ENCODE peak calls at places on chromosomes 5 and 9, in nine cellular contexts. One of them, this sample, is unnamed. For H3K4me1, the result is how much of the 10 kb centered on the place peaks cover.

GRCh38 chr9:88528356-88528755 is 6.6 kb upstream of the NXNL2 start:
- DNase-seq in sigmoid colon: no peak
- DNase-seq in CD4-positive, CD25-positive, alpha-beta regulatory T cell: no peak
- DNase-seq in neuronal stem cell: no peak
- DNase-seq in lung: no peak
- DNase-seq in heart left ventricle: no peak
- DNase-seq in IMR-90: peak
- DNase-seq in HCT116: no peak
- DNase-seq in transverse colon: no peak
- DNase-seq in this sample: peak

GRCh38 chr5:149756354-149756753 is 26.2 kb downstream of the PPARGC1B start:
- DNase-seq in sigmoid colon: no peak
- DNase-seq in CD4-positive, CD25-positive, alpha-beta regulatory T cell: no peak
- DNase-seq in neuronal stem cell: no peak
- DNase-seq in lung: no peak
- DNase-seq in heart left ventricle: no peak
- DNase-seq in IMR-90: no peak
- DNase-seq in HCT116: no peak
- DNase-seq in transverse colon: no peak
- DNase-seq in this sample: no peak

GRCh38 chr9:89419978-89420394 is 77.9 kb downstream of the SEMA4D start:
- DNase-seq in sigmoid colon: peak
- DNase-seq in CD4-positive, CD25-positive, alpha-beta regulatory T cell: no peak
- DNase-seq in neuronal stem cell: no peak
- DNase-seq in lung: no peak
- DNase-seq in heart left ventricle: no peak
- DNase-seq in IMR-90: no peak
- DNase-seq in HCT116: no peak
- DNase-seq in transverse colon: no peak
- DNase-seq in this sample: no peak

GRCh38 chr5:151598984-151599383 is 7.9 kb upstream of the FAT2 start:
- DNase-seq in sigmoid colon: no peak
- DNase-seq in CD4-positive, CD25-positive, alpha-beta regulatory T cell: no peak
- DNase-seq in neuronal stem cell: no peak
- DNase-seq in lung: no peak
- DNase-seq in heart left ventricle: no peak
- DNase-seq in IMR-90: no peak
- DNase-seq in HCT116: no peak
- DNase-seq in transverse colon: no peak
- DNase-seq in this sample: no peak

GRCh38 chr9:30250872-30251271 is 2133.6 kb upstream of the ACO1 start:
- DNase-seq in sigmoid colon: no peak
- DNase-seq in CD4-positive, CD25-positive, alpha-beta regulatory T cell: no peak
- DNase-seq in neuronal stem cell: no peak
- DNase-seq in lung: no peak
- DNase-seq in heart left ventricle: no peak
- DNase-seq in IMR-90: no peak
- DNase-seq in HCT116: no peak
- DNase-seq in transverse colon: no peak
- DNase-seq in this sample: no peak

GRCh38 chr5:25091917-25092316 is 447.1 kb upstream of the CDH10 start:
- DNase-seq in sigmoid colon: no peak
- DNase-seq in CD4-positive, CD25-positive, alpha-beta regulatory T cell: no peak
- DNase-seq in neuronal stem cell: no peak
- DNase-seq in lung: no peak
- DNase-seq in heart left ventricle: no peak
- DNase-seq in IMR-90: no peak
- DNase-seq in HCT116: no peak
- DNase-seq in transverse colon: no peak
- DNase-seq in this sample: no peak

GRCh38 chr9:28120241-28121025 is 547.2 kb upstream of the C9orf72 start:
- DNase-seq in sigmoid colon: no peak
- DNase-seq in CD4-positive, CD25-positive, alpha-beta regulatory T cell: no peak
- DNase-seq in neuronal stem cell: peak
- DNase-seq in lung: no peak
- DNase-seq in heart left ventricle: no peak
- DNase-seq in IMR-90: no peak
- DNase-seq in HCT116: no peak
- DNase-seq in transverse colon: no peak
- DNase-seq in this sample: no peak

GRCh38 chr5:141713616-141714309 is 31.7 kb upstream of the ARAP3 start:
- DNase-seq in sigmoid colon: no peak
- DNase-seq in CD4-positive, CD25-positive, alpha-beta regulatory T cell: no peak
- DNase-seq in neuronal stem cell: no peak
- DNase-seq in lung: no peak
- DNase-seq in heart left ventricle: no peak
- DNase-seq in IMR-90: no peak
- DNase-seq in HCT116: no peak
- DNase-seq in transverse colon: no peak
- DNase-seq in this sample: no peak

GRCh38 chr9:78572266-78572665 is 275.3 kb downstream of the PSAT1 start:
- DNase-seq in sigmoid colon: no peak
- DNase-seq in CD4-positive, CD25-positive, alpha-beta regulatory T cell: no peak
- DNase-seq in neuronal stem cell: no peak
- DNase-seq in lung: no peak
- DNase-seq in heart left ventricle: no peak
- DNase-seq in IMR-90: no peak
- DNase-seq in HCT116: no peak
- DNase-seq in transverse colon: no peak
- DNase-seq in this sample: no peak

GRCh38 chr9:2729721-2730120 is 12.4 kb downstream of the KCNV2 start:
- DNase-seq in sigmoid colon: no peak
- DNase-seq in CD4-positive, CD25-positive, alpha-beta regulatory T cell: no peak
- DNase-seq in neuronal stem cell: no peak
- DNase-seq in lung: no peak
- DNase-seq in heart left ventricle: no peak
- DNase-seq in IMR-90: peak
- DNase-seq in HCT116: no peak
- DNase-seq in transverse colon: no peak
- DNase-seq in this sample: peak

GRCh38 chr9:116697887-116698286 is 10.8 kb downstream of the TRIM32 start:
- DNase-seq in sigmoid colon: no peak
- DNase-seq in CD4-positive, CD25-positive, alpha-beta regulatory T cell: no peak
- DNase-seq in neuronal stem cell: no peak
- DNase-seq in lung: no peak
- DNase-seq in heart left ventricle: no peak
- DNase-seq in IMR-90: no peak
- DNase-seq in HCT116: no peak
- DNase-seq in transverse colon: no peak
- DNase-seq in this sample: no peak

GRCh38 chr9:12903316-12903715 is 128.5 kb downstream of the LURAP1L start:
- DNase-seq in sigmoid colon: no peak
- DNase-seq in CD4-positive, CD25-positive, alpha-beta regulatory T cell: no peak
- DNase-seq in neuronal stem cell: no peak
- DNase-seq in lung: no peak
- DNase-seq in heart left ventricle: no peak
- DNase-seq in IMR-90: no peak
- DNase-seq in HCT116: no peak
- DNase-seq in transverse colon: no peak
- DNase-seq in this sample: no peak

GRCh38 chr5:15003511-15003920 is 131.9 kb upstream of the ANKH start:
- DNase-seq in sigmoid colon: peak
- DNase-seq in CD4-positive, CD25-positive, alpha-beta regulatory T cell: peak
- DNase-seq in neuronal stem cell: peak
- DNase-seq in lung: peak
- DNase-seq in heart left ventricle: peak
- DNase-seq in IMR-90: peak
- DNase-seq in HCT116: peak
- DNase-seq in transverse colon: peak
- DNase-seq in this sample: peak

DNA sequence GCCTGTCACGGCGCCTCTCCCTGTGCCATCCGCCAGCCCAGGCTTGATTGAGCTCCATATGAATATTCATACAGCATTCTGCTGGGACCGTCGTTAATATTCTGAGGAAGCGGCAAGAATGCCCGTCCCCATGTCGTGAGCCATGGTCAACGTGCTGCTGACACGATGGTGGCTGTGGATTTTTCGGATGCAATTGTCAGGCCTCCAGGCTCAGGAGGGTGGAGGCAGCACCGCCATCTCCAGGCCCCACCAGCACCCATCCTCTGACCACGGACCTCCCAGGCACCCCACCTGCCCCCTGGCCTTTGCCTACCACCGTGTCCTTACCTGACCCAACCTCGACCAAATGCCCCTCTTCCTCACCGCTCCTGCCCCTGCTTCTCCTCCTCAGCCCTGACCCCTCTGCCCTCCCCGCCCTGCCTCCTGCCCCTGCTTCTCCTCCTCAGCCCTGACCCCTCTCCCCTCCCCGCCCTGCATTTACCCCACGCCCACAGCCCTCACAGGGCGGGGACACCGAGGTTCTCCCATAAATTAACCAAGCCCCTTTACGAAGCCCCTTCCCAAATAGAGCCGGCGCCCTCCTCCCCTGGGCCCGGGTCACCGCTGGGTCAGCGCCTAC is 9.9 kb downstream of the TMEM250 start:
- DNase-seq in sigmoid colon: no peak
- DNase-seq in CD4-positive, CD25-positive, alpha-beta regulatory T cell: no peak
- DNase-seq in neuronal stem cell: no peak
- DNase-seq in lung: no peak
- DNase-seq in heart left ventricle: no peak
- DNase-seq in IMR-90: no peak
- DNase-seq in HCT116: no peak
- DNase-seq in transverse colon: no peak
- DNase-seq in this sample: no peak
- H3K4me1 ChIP-seq in sigmoid colon: under half
- H3K4me1 ChIP-seq in CD4-positive, CD25-positive, alpha-beta regulatory T cell: half or more
- H3K4me1 ChIP-seq in neuronal stem cell: under half
- H3K4me1 ChIP-seq in lung: under half
- H3K4me1 ChIP-seq in heart left ventricle: under half
- H3K4me1 ChIP-seq in IMR-90: under half
- H3K4me1 ChIP-seq in HCT116: half or more
- H3K4me1 ChIP-seq in transverse colon: under half
- H3K4me1 ChIP-seq in this sample: under half

DNA sequence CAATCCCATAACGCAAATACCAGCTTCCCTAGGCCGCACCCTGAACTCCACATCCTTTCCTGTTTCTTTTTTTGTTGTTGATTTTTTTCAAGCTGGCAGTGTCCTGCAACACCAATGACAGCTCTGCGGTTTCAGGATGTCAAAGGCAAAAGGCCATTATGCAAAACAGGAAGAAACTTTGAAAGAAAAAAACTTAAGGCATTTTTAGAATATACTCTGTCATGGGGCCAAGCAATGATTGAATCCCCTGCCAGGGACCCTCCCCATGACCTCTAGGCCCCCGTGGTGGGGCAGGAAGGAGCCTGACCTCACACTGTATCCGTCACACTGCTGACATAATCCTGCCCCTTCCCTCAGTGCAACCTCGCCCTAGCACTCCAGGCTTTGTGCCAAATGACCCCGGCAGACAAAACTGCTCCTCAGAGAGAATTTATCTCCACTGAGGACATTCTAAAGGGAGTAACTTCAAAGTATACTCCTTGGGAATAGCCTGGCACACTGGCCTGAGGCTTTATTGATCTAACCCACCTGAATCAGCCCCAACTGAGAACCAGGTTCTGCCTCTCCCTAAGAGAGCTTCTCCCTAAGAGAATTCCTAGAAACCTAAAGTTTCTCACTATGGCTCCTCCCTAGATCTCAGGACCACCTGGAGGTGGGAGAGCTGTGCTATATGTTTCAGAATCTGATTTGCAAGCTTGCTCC is 7.9 kb downstream of the B4GALT1 start:
- DNase-seq in sigmoid colon: peak
- DNase-seq in CD4-positive, CD25-positive, alpha-beta regulatory T cell: no peak
- DNase-seq in neuronal stem cell: no peak
- DNase-seq in lung: peak
- DNase-seq in heart left ventricle: peak
- DNase-seq in IMR-90: peak
- DNase-seq in HCT116: no peak
- DNase-seq in transverse colon: peak
- DNase-seq in this sample: peak
- H3K4me1 ChIP-seq in sigmoid colon: under half
- H3K4me1 ChIP-seq in CD4-positive, CD25-positive, alpha-beta regulatory T cell: half or more
- H3K4me1 ChIP-seq in neuronal stem cell: under half
- H3K4me1 ChIP-seq in lung: half or more
- H3K4me1 ChIP-seq in heart left ventricle: under half
- H3K4me1 ChIP-seq in IMR-90: half or more
- H3K4me1 ChIP-seq in HCT116: half or more
- H3K4me1 ChIP-seq in transverse colon: half or more
- H3K4me1 ChIP-seq in this sample: half or more

GRCh38 chr9:70408393-70409040 is 5.9 kb downstream of the KLF9 start:
- DNase-seq in sigmoid colon: peak
- DNase-seq in CD4-positive, CD25-positive, alpha-beta regulatory T cell: no peak
- DNase-seq in neuronal stem cell: no peak
- DNase-seq in lung: no peak
- DNase-seq in heart left ventricle: no peak
- DNase-seq in IMR-90: no peak
- DNase-seq in HCT116: no peak
- DNase-seq in transverse colon: no peak
- DNase-seq in this sample: no peak
- H3K4me1 ChIP-seq in sigmoid colon: under half
- H3K4me1 ChIP-seq in CD4-positive, CD25-positive, alpha-beta regulatory T cell: half or more
- H3K4me1 ChIP-seq in neuronal stem cell: under half
- H3K4me1 ChIP-seq in lung: under half
- H3K4me1 ChIP-seq in heart left ventricle: under half
- H3K4me1 ChIP-seq in IMR-90: under half
- H3K4me1 ChIP-seq in HCT116: under half
- H3K4me1 ChIP-seq in transverse colon: half or more
- H3K4me1 ChIP-seq in this sample: under half

GRCh38 chr9:23768861-23769260 is 57.2 kb downstream of the ELAVL2 start:
- DNase-seq in sigmoid colon: no peak
- DNase-seq in CD4-positive, CD25-positive, alpha-beta regulatory T cell: no peak
- DNase-seq in neuronal stem cell: no peak
- DNase-seq in lung: no peak
- DNase-seq in heart left ventricle: no peak
- DNase-seq in IMR-90: no peak
- DNase-seq in HCT116: no peak
- DNase-seq in transverse colon: no peak
- DNase-seq in this sample: no peak

GRCh38 chr9:23771746-23772145 is 54.3 kb downstream of the ELAVL2 start:
- DNase-seq in sigmoid colon: no peak
- DNase-seq in CD4-positive, CD25-positive, alpha-beta regulatory T cell: no peak
- DNase-seq in neuronal stem cell: no peak
- DNase-seq in lung: no peak
- DNase-seq in heart left ventricle: no peak
- DNase-seq in IMR-90: no peak
- DNase-seq in HCT116: no peak
- DNase-seq in transverse colon: no peak
- DNase-seq in this sample: no peak

GRCh38 chr9:23766613-23767012 is 59.4 kb downstream of the ELAVL2 start:
- DNase-seq in sigmoid colon: no peak
- DNase-seq in CD4-positive, CD25-positive, alpha-beta regulatory T cell: no peak
- DNase-seq in neuronal stem cell: no peak
- DNase-seq in lung: no peak
- DNase-seq in heart left ventricle: no peak
- DNase-seq in IMR-90: no peak
- DNase-seq in HCT116: no peak
- DNase-seq in transverse colon: no peak
- DNase-seq in this sample: no peak

GRCh38 chr9:23772384-23772783 is 53.7 kb downstream of the ELAVL2 start:
- DNase-seq in sigmoid colon: no peak
- DNase-seq in CD4-positive, CD25-positive, alpha-beta regulatory T cell: no peak
- DNase-seq in neuronal stem cell: no peak
- DNase-seq in lung: no peak
- DNase-seq in heart left ventricle: no peak
- DNase-seq in IMR-90: no peak
- DNase-seq in HCT116: no peak
- DNase-seq in transverse colon: no peak
- DNase-seq in this sample: no peak

GRCh38 chr9:23769307-23769935 is 56.6 kb downstream of the ELAVL2 start:
- DNase-seq in sigmoid colon: no peak
- DNase-seq in CD4-positive, CD25-positive, alpha-beta regulatory T cell: no peak
- DNase-seq in neuronal stem cell: no peak
- DNase-seq in lung: no peak
- DNase-seq in heart left ventricle: no peak
- DNase-seq in IMR-90: peak
- DNase-seq in HCT116: no peak
- DNase-seq in transverse colon: peak
- DNase-seq in this sample: no peak
- H3K4me1 ChIP-seq in sigmoid colon: under half
- H3K4me1 ChIP-seq in CD4-positive, CD25-positive, alpha-beta regulatory T cell: under half
- H3K4me1 ChIP-seq in neuronal stem cell: under half
- H3K4me1 ChIP-seq in lung: under half
- H3K4me1 ChIP-seq in heart left ventricle: under half
- H3K4me1 ChIP-seq in IMR-90: under half
- H3K4me1 ChIP-seq in HCT116: under half
- H3K4me1 ChIP-seq in transverse colon: under half
- H3K4me1 ChIP-seq in this sample: under half

This sample was measured in cardiac muscle cell.